ENCODE peak calls at places on chromosomes 2 and 18, in six cellular contexts. One of them, this sample, is unnamed. For H3K9me2, the result is how much of the 10 kb centered on the place peaks cover.

GRCh38 chr2:72980535-72981217 is 63.4 kb downstream of the EMX1 start:
- DNase-seq in PC-9: peak
- DNase-seq in Karpas-422: no peak
- DNase-seq in GM23248: peak
- DNase-seq in MM.1S: no peak
- DNase-seq in SK-N-SH: no peak
- DNase-seq in this sample: no peak

GRCh38 chr2:191797937-191798873 is 48.7 kb downstream of the CAVIN2 start:
- DNase-seq in PC-9: no peak
- DNase-seq in Karpas-422: no peak
- DNase-seq in GM23248: no peak
- DNase-seq in MM.1S: no peak
- DNase-seq in SK-N-SH: no peak
- DNase-seq in this sample: no peak

GRCh38 chr18:72208920-72209676 is 335.0 kb downstream of the CBLN2 start:
- DNase-seq in PC-9: no peak
- DNase-seq in Karpas-422: no peak
- DNase-seq in GM23248: no peak
- DNase-seq in MM.1S: no peak
- DNase-seq in SK-N-SH: no peak
- DNase-seq in this sample: no peak

GRCh38 chr2:214987261-214987660 is 151.2 kb downstream of the ABCA12 start:
- DNase-seq in PC-9: no peak
- DNase-seq in Karpas-422: no peak
- DNase-seq in GM23248: peak
- DNase-seq in MM.1S: no peak
- DNase-seq in SK-N-SH: no peak
- DNase-seq in this sample: no peak

GRCh38 chr18:35713545-35713944 is 132.0 kb downstream of the GALNT1 start:
- DNase-seq in PC-9: no peak
- DNase-seq in Karpas-422: no peak
- DNase-seq in GM23248: peak
- DNase-seq in MM.1S: no peak
- DNase-seq in SK-N-SH: no peak
- DNase-seq in this sample: no peak

GRCh38 chr2:228474466-228474865 is 293.0 kb upstream of the SPHKAP start:
- DNase-seq in PC-9: no peak
- DNase-seq in Karpas-422: no peak
- DNase-seq in GM23248: peak
- DNase-seq in MM.1S: no peak
- DNase-seq in SK-N-SH: no peak
- DNase-seq in this sample: no peak

GRCh38 chr18:46374850-46375249 is 270.7 kb downstream of the HAUS1 start:
- DNase-seq in PC-9: peak
- DNase-seq in Karpas-422: no peak
- DNase-seq in GM23248: no peak
- DNase-seq in MM.1S: peak
- DNase-seq in SK-N-SH: peak
- DNase-seq in this sample: no peak

GRCh38 chr18:76657428-76657827 is 162.4 kb upstream of the ZNF516 start:
- DNase-seq in PC-9: no peak
- DNase-seq in Karpas-422: no peak
- DNase-seq in GM23248: peak
- DNase-seq in MM.1S: no peak
- DNase-seq in SK-N-SH: peak
- DNase-seq in this sample: no peak

GRCh38 chr2:72937356-72937669 is 20.0 kb downstream of the EMX1 start:
- DNase-seq in PC-9: no peak
- DNase-seq in Karpas-422: no peak
- DNase-seq in GM23248: no peak
- DNase-seq in MM.1S: no peak
- DNase-seq in SK-N-SH: peak
- DNase-seq in this sample: no peak

GRCh38 chr2:84879595-84880394 is 1.1 kb downstream of the TRABD2A start:
- DNase-seq in PC-9: no peak
- DNase-seq in Karpas-422: no peak
- DNase-seq in GM23248: peak
- DNase-seq in MM.1S: no peak
- DNase-seq in SK-N-SH: no peak
- DNase-seq in this sample: peak

GRCh38 chr2:200330351-200331120 is 24.0 kb downstream of the SPATS2L start:
- DNase-seq in PC-9: no peak
- DNase-seq in Karpas-422: no peak
- DNase-seq in GM23248: no peak
- DNase-seq in MM.1S: no peak
- DNase-seq in SK-N-SH: no peak
- DNase-seq in this sample: no peak

GRCh38 chr2:5563411-5563810 is 128.8 kb upstream of the SOX11 start:
- DNase-seq in PC-9: no peak
- DNase-seq in Karpas-422: no peak
- DNase-seq in GM23248: no peak
- DNase-seq in MM.1S: no peak
- DNase-seq in SK-N-SH: no peak
- DNase-seq in this sample: no peak

GRCh38 chr18:55999641-56000040 is 411.6 kb upstream of the TCF4 start:
- DNase-seq in PC-9: no peak
- DNase-seq in Karpas-422: no peak
- DNase-seq in GM23248: peak
- DNase-seq in MM.1S: no peak
- DNase-seq in SK-N-SH: no peak
- DNase-seq in this sample: no peak

GRCh38 chr2:231795525-231796327 is 9.5 kb downstream of the COPS7B start:
- DNase-seq in PC-9: peak
- DNase-seq in Karpas-422: peak
- DNase-seq in GM23248: peak
- DNase-seq in MM.1S: peak
- DNase-seq in SK-N-SH: peak
- DNase-seq in this sample: no peak

GRCh38 chr18:59907172-59907571 is 7.4 kb downstream of the PMAIP1 start:
- DNase-seq in PC-9: no peak
- DNase-seq in Karpas-422: peak
- DNase-seq in GM23248: peak
- DNase-seq in MM.1S: no peak
- DNase-seq in SK-N-SH: no peak
- DNase-seq in this sample: peak

GRCh38 chr2:43084699-43085091 is 141.7 kb downstream of the ZFP36L2 start:
- DNase-seq in PC-9: no peak
- DNase-seq in Karpas-422: no peak
- DNase-seq in GM23248: peak
- DNase-seq in MM.1S: no peak
- DNase-seq in SK-N-SH: no peak
- DNase-seq in this sample: no peak

GRCh38 chr2:53403836-53404413 is 363.7 kb upstream of the CHAC2 start:
- DNase-seq in PC-9: peak
- DNase-seq in Karpas-422: no peak
- DNase-seq in GM23248: peak
- DNase-seq in MM.1S: no peak
- DNase-seq in SK-N-SH: no peak
- DNase-seq in this sample: no peak

GRCh38 chr2:107473145-107473544 is 353.5 kb upstream of the RGPD4 start:
- DNase-seq in PC-9: no peak
- DNase-seq in Karpas-422: no peak
- DNase-seq in GM23248: no peak
- DNase-seq in MM.1S: no peak
- DNase-seq in SK-N-SH: no peak
- DNase-seq in this sample: no peak

GRCh38 chr2:224004105-224004715 is 34.9 kb downstream of the SERPINE2 start:
- DNase-seq in PC-9: no peak
- DNase-seq in Karpas-422: no peak
- DNase-seq in GM23248: no peak
- DNase-seq in MM.1S: no peak
- DNase-seq in SK-N-SH: no peak
- DNase-seq in this sample: no peak

GRCh38 chr2:68784191-68784590 is 49.6 kb downstream of the ARHGAP25 start:
- DNase-seq in PC-9: no peak
- DNase-seq in Karpas-422: no peak
- DNase-seq in GM23248: no peak
- DNase-seq in MM.1S: no peak
- DNase-seq in SK-N-SH: no peak
- DNase-seq in this sample: no peak

GRCh38 chr2:10844083-10844482 is 31.5 kb upstream of the PDIA6 start:
- DNase-seq in PC-9: peak
- DNase-seq in Karpas-422: no peak
- DNase-seq in GM23248: peak
- DNase-seq in MM.1S: no peak
- DNase-seq in SK-N-SH: peak
- DNase-seq in this sample: no peak

GRCh38 chr2:43429366-43429765 is 166.5 kb downstream of the THADA start:
- DNase-seq in PC-9: peak
- DNase-seq in Karpas-422: no peak
- DNase-seq in GM23248: no peak
- DNase-seq in MM.1S: no peak
- DNase-seq in SK-N-SH: no peak
- DNase-seq in this sample: no peak

GRCh38 chr2:42651057-42651456 is 82.6 kb downstream of the MTA3 start:
- DNase-seq in PC-9: no peak
- DNase-seq in Karpas-422: no peak
- DNase-seq in GM23248: no peak
- DNase-seq in MM.1S: no peak
- DNase-seq in SK-N-SH: no peak
- DNase-seq in this sample: no peak

GRCh38 chr2:12498286-12498685 is 218.4 kb upstream of the TRIB2 start:
- DNase-seq in PC-9: no peak
- DNase-seq in Karpas-422: no peak
- DNase-seq in GM23248: no peak
- DNase-seq in MM.1S: no peak
- DNase-seq in SK-N-SH: no peak
- DNase-seq in this sample: no peak

GRCh38 chr2:62305421-62306176 is 109.7 kb downstream of the B3GNT2 start:
- DNase-seq in PC-9: peak
- DNase-seq in Karpas-422: no peak
- DNase-seq in GM23248: peak
- DNase-seq in MM.1S: no peak
- DNase-seq in SK-N-SH: peak
- DNase-seq in this sample: no peak

GRCh38 chr2:128640847-128641360 is 322.2 kb upstream of the HS6ST1 start:
- DNase-seq in PC-9: no peak
- DNase-seq in Karpas-422: no peak
- DNase-seq in GM23248: no peak
- DNase-seq in MM.1S: no peak
- DNase-seq in SK-N-SH: no peak
- DNase-seq in this sample: no peak
- H3K9me2 ChIP-seq in PC-9: under half
- H3K9me2 ChIP-seq in Karpas-422: under half
- H3K9me2 ChIP-seq in GM23248: under half
- H3K9me2 ChIP-seq in MM.1S: under half
- H3K9me2 ChIP-seq in SK-N-SH: under half
- H3K9me2 ChIP-seq in this sample: under half

DNA sequence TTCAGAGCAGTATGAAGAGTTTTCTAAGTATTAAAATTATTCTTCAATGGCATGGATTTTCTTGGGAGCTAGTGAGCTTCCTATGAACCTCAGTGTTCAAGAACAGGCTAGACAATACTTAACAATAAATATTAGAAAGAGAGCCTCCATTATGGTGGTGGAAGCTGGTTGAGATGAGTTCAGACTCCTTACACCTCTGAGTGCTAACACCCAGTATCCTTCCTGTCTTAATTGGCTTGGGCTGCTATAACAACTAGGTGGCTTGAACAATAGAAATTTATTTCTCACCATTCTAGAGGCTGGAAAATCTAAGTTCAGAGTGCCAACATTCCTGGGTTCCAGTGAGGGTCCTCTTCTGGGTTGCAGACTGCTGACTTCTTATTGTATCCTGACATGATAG is 369.4 kb upstream of the HNRNPA3 start:
- DNase-seq in PC-9: no peak
- DNase-seq in Karpas-422: no peak
- DNase-seq in GM23248: no peak
- DNase-seq in MM.1S: no peak
- DNase-seq in SK-N-SH: no peak
- DNase-seq in this sample: no peak
- H3K9me2 ChIP-seq in PC-9: under half
- H3K9me2 ChIP-seq in Karpas-422: under half
- H3K9me2 ChIP-seq in GM23248: under half
- H3K9me2 ChIP-seq in MM.1S: under half
- H3K9me2 ChIP-seq in SK-N-SH: under half
- H3K9me2 ChIP-seq in this sample: under half

GRCh38 chr2:7988440-7988839 is 693.4 kb upstream of the ID2 start:
- DNase-seq in PC-9: no peak
- DNase-seq in Karpas-422: no peak
- DNase-seq in GM23248: no peak
- DNase-seq in MM.1S: no peak
- DNase-seq in SK-N-SH: no peak
- DNase-seq in this sample: no peak
- H3K9me2 ChIP-seq in PC-9: under half
- H3K9me2 ChIP-seq in Karpas-422: under half
- H3K9me2 ChIP-seq in GM23248: under half
- H3K9me2 ChIP-seq in MM.1S: under half
- H3K9me2 ChIP-seq in SK-N-SH: under half
- H3K9me2 ChIP-seq in this sample: under half

GRCh38 chr2:128636802-128637147 is 318.1 kb upstream of the HS6ST1 start:
- DNase-seq in PC-9: no peak
- DNase-seq in Karpas-422: no peak
- DNase-seq in GM23248: no peak
- DNase-seq in MM.1S: no peak
- DNase-seq in SK-N-SH: no peak
- DNase-seq in this sample: no peak

GRCh38 chr2:128637481-128638155 is 318.9 kb upstream of the HS6ST1 start:
- DNase-seq in PC-9: no peak
- DNase-seq in Karpas-422: no peak
- DNase-seq in GM23248: peak
- DNase-seq in MM.1S: no peak
- DNase-seq in SK-N-SH: no peak
- DNase-seq in this sample: no peak

GRCh38 chr2:128640166-128640846 is 321.6 kb upstream of the HS6ST1 start:
- DNase-seq in PC-9: no peak
- DNase-seq in Karpas-422: no peak
- DNase-seq in GM23248: peak
- DNase-seq in MM.1S: no peak
- DNase-seq in SK-N-SH: no peak
- DNase-seq in this sample: no peak

GRCh38 chr2:128638311-128638710 is 319.6 kb upstream of the HS6ST1 start:
- DNase-seq in PC-9: no peak
- DNase-seq in Karpas-422: no peak
- DNase-seq in GM23248: no peak
- DNase-seq in MM.1S: no peak
- DNase-seq in SK-N-SH: no peak
- DNase-seq in this sample: no peak

DNA sequence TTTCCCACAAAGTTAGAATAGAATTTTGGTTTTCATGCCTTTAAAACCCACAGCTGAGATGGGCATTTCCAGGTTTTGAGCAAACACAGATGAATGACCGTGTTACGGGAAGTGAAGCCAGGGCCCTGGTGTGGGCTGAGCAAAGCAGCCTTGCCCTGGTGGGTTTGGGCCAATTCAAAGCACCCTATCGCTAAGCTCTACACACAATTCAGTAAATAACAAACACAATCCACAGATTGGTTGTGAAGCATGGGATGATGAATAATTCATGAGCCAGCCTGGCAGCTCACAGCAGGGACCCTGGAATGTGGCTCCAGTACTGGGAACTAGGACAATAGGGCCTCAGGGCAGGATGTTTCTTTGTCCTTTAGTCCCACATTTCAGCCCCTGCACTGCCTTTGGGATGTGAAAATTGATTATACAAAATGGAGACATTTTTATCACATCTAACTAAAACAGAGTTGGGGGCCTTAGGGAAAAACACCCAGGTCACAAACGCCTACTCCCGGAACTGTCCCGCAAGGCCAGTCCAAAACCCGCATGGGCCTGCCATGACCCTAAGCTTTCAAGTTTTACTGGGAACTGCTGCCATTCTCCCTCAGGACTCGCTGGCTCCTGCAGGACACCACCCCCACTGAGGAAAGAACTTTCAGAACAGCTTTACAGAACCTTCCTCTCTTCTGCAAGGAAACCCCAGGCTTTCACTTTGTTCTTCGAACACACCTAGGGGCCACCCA is 320.2 kb upstream of the HS6ST1 start:
- DNase-seq in PC-9: peak
- DNase-seq in Karpas-422: no peak
- DNase-seq in GM23248: peak
- DNase-seq in MM.1S: no peak
- DNase-seq in SK-N-SH: peak
- DNase-seq in this sample: no peak
- H3K9me2 ChIP-seq in PC-9: under half
- H3K9me2 ChIP-seq in Karpas-422: under half
- H3K9me2 ChIP-seq in GM23248: under half
- H3K9me2 ChIP-seq in MM.1S: under half
- H3K9me2 ChIP-seq in SK-N-SH: under half
- H3K9me2 ChIP-seq in this sample: under half

This sample was measured in OCI-LY7.